ENCODE peak calls at places on chromosomes 7 and 10, in ten cellular contexts. L is HS-27A; Y is RCC 7860; C is endothelial cell; U is WTC11; E is uterus; B is adrenal gland; G is AG08396; S is activated naive CD4-positive, alpha-beta T cell; F is KG1. N is an unnamed sample.

GRCh38 chr7:138383166-138383565 is 76.9 kb upstream of the TRIM24 start:
- DNase-seq in L (no peak), Y (no peak), C (no peak), U (no peak), E (no peak), B (no peak), G (no peak), S (no peak), F (no peak), N (no peak)

GRCh38 chr10:129950651-129951050 is 13.4 kb downstream of the EBF3 start:
- DNase-seq in L (no peak), Y (no peak), C (no peak), U (no peak), E (no peak), B (no peak), G (no peak), S (no peak), F (no peak), N (no peak)

GRCh38 chr10:48439581-48440041 is 133.1 kb downstream of the MAPK8 start:
- DNase-seq in L (no peak), Y (peak; percentile 37), C (no peak), U (no peak), E (no peak), B (no peak), G (no peak), S (no peak), F (no peak), N (peak; percentile 27)

GRCh38 chr10:117860823-117861222 is 185.9 kb downstream of the RAB11FIP2 start:
- DNase-seq in L (no peak), Y (peak; percentile 17), C (no peak), U (no peak), E (no peak), B (no peak), G (no peak), S (no peak), F (peak; percentile 12), N (no peak)

GRCh38 chr7:158362001-158362400 is 225.6 kb downstream of the PTPRN2 start:
- DNase-seq in L (no peak), Y (no peak), C (no peak), U (no peak), E (no peak), B (no peak), G (no peak), S (no peak), F (no peak), N (no peak)

GRCh38 chr7:70143089-70144044 is 545.1 kb downstream of the AUTS2 start:
- DNase-seq in L (no peak), Y (no peak), C (no peak), U (no peak), E (no peak), B (no peak), G (no peak), S (no peak), F (no peak), N (no peak)

GRCh38 chr7:80463272-80463920 is 48.5 kb downstream of the GNAT3 start:
- DNase-seq in L (no peak), Y (no peak), C (no peak), U (no peak), E (no peak), B (no peak), G (no peak), S (no peak), F (no peak), N (no peak)

GRCh38 chr10:72742077-72742476 is 50.1 kb downstream of the MCU start:
- DNase-seq in L (no peak), Y (no peak), C (no peak), U (no peak), E (no peak), B (no peak), G (no peak), S (no peak), F (no peak), N (no peak)

GRCh38 chr7:104096683-104097082 is 107.2 kb upstream of the RELN start:
- DNase-seq in L (no peak), Y (no peak), C (peak; percentile 27), U (peak; percentile 25), E (no peak), B (no peak), G (peak; percentile 15), S (no peak), F (no peak), N (no peak)

GRCh38 chr7:99514050-99514449 is 9.6 kb downstream of the ZKSCAN5 start:
- DNase-seq in L (no peak), Y (no peak), C (no peak), U (no peak), E (no peak), B (no peak), G (no peak), S (no peak), F (no peak), N (no peak)

GRCh38 chr10:29719281-29719675 is 84.5 kb upstream of the SVIL start:
- DNase-seq in L (no peak), Y (peak; percentile 28), C (no peak), U (no peak), E (no peak), B (no peak), G (no peak), S (no peak), F (no peak), N (no peak)

GRCh38 chr7:80848841-80849240 is 70.0 kb downstream of the SEMA3C start:
- DNase-seq in L (no peak), Y (no peak), C (no peak), U (no peak), E (no peak), B (no peak), G (no peak), S (no peak), F (no peak), N (no peak)

GRCh38 chr10:49360271-49361177 is 35.4 kb downstream of the DRGX start:
- DNase-seq in L (no peak), Y (no peak), C (no peak), U (no peak), E (no peak), B (no peak), G (no peak), S (no peak), F (no peak), N (peak; percentile 46)

GRCh38 chr10:60869916-60870728 is 73.9 kb downstream of the RHOBTB1 start:
- DNase-seq in L (no peak), Y (no peak), C (no peak), U (no peak), E (no peak), B (no peak), G (no peak), S (no peak), F (no peak), N (peak; percentile 48)

GRCh38 chr7:26937956-26938623 is 73.7 kb upstream of the SKAP2 start:
- DNase-seq in L (no peak), Y (peak; percentile 75), C (no peak), U (no peak), E (no peak), B (no peak), G (no peak), S (no peak), F (no peak), N (no peak)

GRCh38 chr10:35150335-35150734 is 23.7 kb downstream of the CREM start:
- DNase-seq in L (no peak), Y (no peak), C (no peak), U (no peak), E (no peak), B (no peak), G (no peak), S (no peak), F (no peak), N (no peak)

GRCh38 chr7:3095046-3095445 is 51.4 kb upstream of the CARD11 start:
- DNase-seq in L (no peak), Y (no peak), C (no peak), U (no peak), E (no peak), B (peak; percentile 20), G (no peak), S (peak; percentile 26), F (peak; percentile 26), N (no peak)

GRCh38 chr7:82616059-82616723 is 172.6 kb upstream of the CACNA2D1 start:
- DNase-seq in L (no peak), Y (no peak), C (no peak), U (no peak), E (no peak), B (no peak), G (no peak), S (no peak), F (no peak), N (no peak)

GRCh38 chr10:59672150-59672875 is 37.3 kb downstream of the SLC16A9 start:
- DNase-seq in L (no peak), Y (no peak), C (no peak), U (no peak), E (no peak), B (no peak), G (no peak), S (no peak), F (no peak), N (no peak)

GRCh38 chr7:45032421-45032820 is 32.4 kb downstream of the CCM2 start:
- DNase-seq in L (no peak), Y (no peak), C (no peak), U (no peak), E (no peak), B (no peak), G (no peak), S (no peak), F (no peak), N (no peak)

GRCh38 chr7:83808982-83809381 is 160.0 kb upstream of the SEMA3E start:
- DNase-seq in L (no peak), Y (no peak), C (no peak), U (no peak), E (no peak), B (no peak), G (no peak), S (no peak), F (no peak), N (no peak)